ENCODE peak calls at places on chromosomes 13 and 19, in ten cellular contexts. H, P, A, T, I, J, O, L, U and D are unnamed samples.

GRCh38 chr19:482186-483041 is 13.9 kb upstream of the MADCAM1 start:
- DNase-seq in H (peak), P (no peak), A (no peak), T (no peak), I (no peak), J (no peak), O (no peak), L (no peak), U (peak), D (no peak)

GRCh38 chr19:543912-544608 is at the start of gene GZMM:
- DNase-seq in H (no peak), P (no peak), A (no peak), T (no peak), I (no peak), J (no peak), O (no peak), L (no peak), U (peak), D (peak)

GRCh38 chr13:27006519-27007161 is 165.0 kb downstream of the USP12 start:
- DNase-seq in H (no peak), P (no peak), A (no peak), T (no peak), I (no peak), J (peak), O (peak), L (no peak), U (peak), D (no peak)

GRCh38 chr19:48806818-48807589 is 3.8 kb downstream of the BCAT2 start:
- DNase-seq in H (peak), P (no peak), A (no peak), T (no peak), I (no peak), J (peak), O (no peak), L (no peak), U (peak), D (no peak)

GRCh38 chr13:87671824-87672603 is 843 bp downstream of the SLITRK5 start:
- DNase-seq in H (peak), P (peak), A (no peak), T (no peak), I (no peak), J (no peak), O (no peak), L (no peak), U (peak), D (peak)

GRCh38 chr13:99657848-99658265 is 156.6 kb downstream of the TM9SF2 start:
- DNase-seq in H (peak), P (peak), A (no peak), T (peak), I (peak), J (no peak), O (peak), L (peak), U (peak), D (no peak)

GRCh38 chr19:47765522-47766358 is 12.8 kb upstream of the SELENOW start:
- DNase-seq in H (peak), P (peak), A (no peak), T (peak), I (peak), J (peak), O (peak), L (no peak), U (no peak), D (peak)

GRCh38 chr13:105047676-105048295 is 1487.7 kb downstream of the EFNB2 start:
- DNase-seq in H (no peak), P (peak), A (no peak), T (no peak), I (no peak), J (no peak), O (no peak), L (no peak), U (no peak), D (no peak)

GRCh38 chr13:31051999-31052398 is 109.7 kb downstream of the HSPH1 start:
- DNase-seq in H (no peak), P (no peak), A (no peak), T (no peak), I (no peak), J (peak), O (no peak), L (no peak), U (no peak), D (no peak)

GRCh38 chr13:110971486-110971885 is 56.6 kb upstream of the ANKRD10 start:
- DNase-seq in H (no peak), P (no peak), A (no peak), T (no peak), I (no peak), J (no peak), O (no peak), L (no peak), U (no peak), D (no peak)

GRCh38 chr19:48830088-48830487 is 6.2 kb downstream of the HSD17B14 start:
- DNase-seq in H (no peak), P (no peak), A (no peak), T (no peak), I (no peak), J (no peak), O (no peak), L (no peak), U (no peak), D (no peak)

GRCh38 chr19:8698433-8699063 is at the start of gene ACTL9:
- DNase-seq in H (no peak), P (no peak), A (no peak), T (no peak), I (no peak), J (no peak), O (no peak), L (no peak), U (peak), D (no peak)
- TF ChIP-seq CTCF in H (no peak), P (no peak), A (no peak), T (no peak), I (no peak), J (no peak), O (no peak), L (no peak), U (no peak), D (no peak)

GRCh38 chr19:49929611-49930482 is 543 bp upstream of the NUP62 start:
- DNase-seq in H (peak), P (peak), A (peak), T (peak), I (peak), J (peak), O (peak), L (peak), U (peak), D (peak)
- TF ChIP-seq CTCF in H (no peak), P (peak), A (no peak), T (no peak), I (no peak), J (no peak), O (no peak), L (no peak), U (no peak), D (no peak)

GRCh38 chr19:33988601-33989000 is 183.7 kb upstream of the LSM14A start:
- DNase-seq in H (no peak), P (no peak), A (no peak), T (no peak), I (no peak), J (peak), O (no peak), L (no peak), U (no peak), D (no peak)

GRCh38 chr19:33978286-33978685 is 181.6 kb downstream of the KCTD15 start:
- DNase-seq in H (no peak), P (no peak), A (no peak), T (no peak), I (no peak), J (no peak), O (no peak), L (no peak), U (no peak), D (no peak)

DNA sequence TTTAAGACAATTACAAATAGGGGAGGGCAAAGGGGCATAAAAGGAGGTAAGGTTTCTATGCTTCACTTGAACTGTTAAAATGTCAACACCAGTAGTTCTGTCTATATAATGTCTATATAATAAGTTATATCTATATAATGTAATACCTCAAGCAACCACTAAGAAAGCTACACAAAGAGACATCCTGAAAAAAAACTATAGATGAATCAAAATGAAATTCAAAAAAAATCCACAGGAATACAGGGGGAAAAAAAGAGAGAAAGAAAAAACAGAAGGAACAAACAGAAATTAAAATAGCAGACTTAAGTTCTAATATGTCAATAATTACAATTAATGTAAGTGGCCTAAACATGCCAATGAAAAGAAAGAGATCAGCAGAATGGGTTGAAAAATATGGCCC is 186.0 kb downstream of the KCTD15 start:
- DNase-seq in H (no peak), P (no peak), A (no peak), T (no peak), I (no peak), J (no peak), O (no peak), L (no peak), U (no peak), D (no peak)
- TF ChIP-seq CTCF in H (no peak), P (no peak), A (no peak), T (no peak), I (no peak), J (no peak), O (no peak), L (no peak), U (no peak), D (no peak)

GRCh38 chr13:32347651-32348050 is 32.3 kb downstream of the BRCA2 start:
- DNase-seq in H (no peak), P (no peak), A (no peak), T (no peak), I (no peak), J (no peak), O (no peak), L (no peak), U (no peak), D (no peak)
- TF ChIP-seq CTCF in H (no peak), P (no peak), A (no peak), T (no peak), I (no peak), J (no peak), O (no peak), L (no peak), U (no peak), D (no peak)

DNA sequence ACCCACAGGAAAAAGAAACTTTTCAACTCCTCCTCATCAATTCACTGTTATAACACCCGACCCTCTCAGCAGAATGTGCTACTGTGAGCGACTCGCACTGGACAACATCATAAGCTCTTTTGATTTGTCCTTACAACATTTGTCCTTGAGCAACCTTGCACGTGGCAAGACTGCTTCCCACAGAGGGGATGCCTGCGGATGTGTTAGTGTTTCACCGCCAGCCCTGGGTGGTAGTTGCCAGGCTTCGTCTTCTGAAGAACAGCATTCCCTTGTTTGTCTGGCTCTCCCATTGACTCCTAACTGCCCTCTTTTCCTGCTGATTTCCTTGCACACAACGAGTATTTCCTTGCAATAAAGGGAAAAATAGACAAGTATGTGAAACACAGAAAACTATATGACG is 111.4 kb upstream of the SLC7A1 start:
- DNase-seq in H (no peak), P (no peak), A (no peak), T (no peak), I (no peak), J (no peak), O (no peak), L (no peak), U (no peak), D (no peak)
- TF ChIP-seq CTCF in H (no peak), P (no peak), A (no peak), T (no peak), I (no peak), J (no peak), O (no peak), L (no peak), U (no peak), D (no peak)

DNA sequence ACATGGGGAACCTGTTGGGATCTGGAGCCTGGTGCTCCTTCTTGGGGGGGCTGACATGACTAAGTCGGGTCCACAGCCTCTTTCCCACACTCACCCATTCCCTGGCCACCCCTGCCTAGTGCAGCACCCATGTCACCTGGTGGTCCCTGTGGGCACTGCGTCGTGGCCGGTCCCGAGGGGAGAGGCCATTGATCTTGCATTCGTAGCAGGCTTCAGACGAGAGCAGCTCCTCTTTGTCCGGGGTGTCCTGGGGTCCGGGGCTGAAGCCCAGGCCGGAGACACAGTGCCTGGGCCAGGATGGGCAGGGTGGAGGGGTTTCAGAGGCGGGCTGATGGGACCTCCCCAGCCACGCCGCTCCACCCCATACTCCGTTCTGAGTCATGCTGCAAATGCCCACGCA is 19.4 kb downstream of the CCL25 start:
- DNase-seq in H (no peak), P (no peak), A (no peak), T (no peak), I (no peak), J (no peak), O (no peak), L (no peak), U (no peak), D (no peak)
- TF ChIP-seq CTCF in H (no peak), P (no peak), A (no peak), T (no peak), I (no peak), J (no peak), O (no peak), L (no peak), U (no peak), D (no peak)

GRCh38 chr13:108508263-108508662 is 121.1 kb upstream of the MYO16 start:
- DNase-seq in H (no peak), P (no peak), A (no peak), T (no peak), I (peak), J (peak), O (no peak), L (no peak), U (no peak), D (peak)
- TF ChIP-seq CTCF in H (peak), P (no peak), A (no peak), T (peak), I (peak), J (peak), O (no peak), L (no peak), U (no peak), D (no peak)

DNA sequence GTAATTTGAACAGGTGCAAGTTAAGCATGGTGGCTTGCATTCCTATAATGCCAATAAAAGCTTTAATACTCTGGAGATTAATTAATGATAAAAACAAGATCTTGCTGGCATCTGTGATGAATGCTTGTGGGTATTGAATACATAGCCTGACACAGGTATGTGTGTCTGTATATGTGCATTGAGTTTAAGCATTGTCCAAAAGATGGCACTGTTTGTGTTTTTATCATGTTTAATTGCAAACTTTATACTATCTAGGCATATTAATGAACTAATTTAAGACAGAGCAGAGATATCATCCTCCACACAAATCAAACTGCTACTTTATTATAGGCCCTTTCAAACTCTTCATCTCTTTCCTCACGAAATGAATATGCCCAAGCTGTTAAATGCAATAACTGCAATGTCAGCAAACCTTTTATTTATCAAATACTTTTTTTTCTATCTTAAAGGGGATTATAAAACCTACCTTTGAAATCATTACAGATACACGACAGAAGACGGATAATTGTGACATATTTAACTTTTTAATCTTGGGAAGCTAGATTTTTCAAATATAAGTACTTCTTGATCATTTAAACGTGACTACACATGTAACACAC is 86.5 kb downstream of the TNFSF11 start:
- DNase-seq in H (no peak), P (no peak), A (no peak), T (no peak), I (no peak), J (peak), O (no peak), L (no peak), U (no peak), D (no peak)
- TF ChIP-seq CTCF in H (no peak), P (no peak), A (no peak), T (peak), I (peak), J (peak), O (no peak), L (peak), U (no peak), D (no peak)

GRCh38 chr19:20422616-20423205 is 142.9 kb downstream of the ZNF737 start:
- DNase-seq in H (peak), P (no peak), A (no peak), T (no peak), I (no peak), J (no peak), O (no peak), L (no peak), U (no peak), D (no peak)

GRCh38 chr19:20422216-20422615 is 143.4 kb downstream of the ZNF737 start:
- DNase-seq in H (no peak), P (no peak), A (no peak), T (no peak), I (no peak), J (no peak), O (no peak), L (no peak), U (no peak), D (no peak)

DNA sequence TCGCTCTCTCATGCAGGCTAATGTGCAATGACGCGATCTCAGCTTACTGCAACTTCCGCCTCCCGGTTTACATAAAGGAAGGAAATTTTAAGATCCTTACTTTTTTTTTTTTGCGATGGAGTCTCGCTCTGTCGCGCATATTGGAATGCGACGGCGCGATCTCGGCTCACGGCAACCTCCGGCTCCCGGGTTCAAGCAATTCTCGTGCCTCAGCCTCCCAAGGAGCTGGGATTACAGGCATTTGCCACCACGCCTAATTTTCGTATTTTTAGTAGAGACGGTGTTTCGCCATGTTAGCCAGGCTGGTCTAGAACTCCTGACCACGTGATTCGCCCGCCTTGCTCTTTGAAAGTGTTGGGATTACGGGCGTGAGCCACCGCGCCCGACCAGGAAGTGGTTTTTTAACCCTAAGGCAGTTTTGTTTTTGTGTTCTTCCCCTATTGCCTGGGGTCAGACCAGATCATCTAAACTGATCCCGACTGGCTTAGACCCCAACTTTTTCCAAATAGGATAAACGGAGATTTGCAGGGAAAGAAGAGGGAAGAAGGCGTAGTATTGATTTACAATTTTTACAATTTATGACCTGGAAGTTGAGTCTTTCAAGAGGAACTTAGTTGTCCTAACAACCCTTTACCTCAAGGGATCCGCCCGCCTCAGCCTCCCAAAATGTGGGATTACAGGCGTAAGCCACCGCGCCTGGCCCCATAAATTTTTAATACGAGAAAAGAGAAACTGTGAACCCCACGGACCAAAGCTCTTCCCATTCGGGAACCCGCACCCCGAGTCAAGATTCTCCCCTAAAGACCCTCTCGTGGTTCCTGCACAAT is 142.0 kb downstream of the ZNF737 start:
- DNase-seq in H (peak), P (peak), A (no peak), T (peak), I (no peak), J (peak), O (no peak), L (peak), U (peak), D (peak)
- TF ChIP-seq CTCF in H (no peak), P (no peak), A (no peak), T (no peak), I (no peak), J (no peak), O (no peak), L (no peak), U (no peak), D (no peak)